ENCODE peak calls at places on chromosome 4, in six cellular contexts. One of them, this sample, is unnamed.

GRCh38 chr4:95255396-95256107 is 293.2 kb downstream of the UNC5C start:
- DNase-seq in SK-N-SH: no peak
- DNase-seq in A549: no peak
- DNase-seq in IMR-90: peak; percentile 77
- DNase-seq in H1: no peak
- DNase-seq in HCT116: no peak
- DNase-seq in this sample: no peak

GRCh38 chr4:22179124-22179874 is 230.7 kb upstream of the KCNIP4 start:
- DNase-seq in SK-N-SH: no peak
- DNase-seq in A549: no peak
- DNase-seq in IMR-90: peak; percentile 77
- DNase-seq in H1: no peak
- DNase-seq in HCT116: no peak
- DNase-seq in this sample: no peak

GRCh38 chr4:154332681-154333421 is 158.7 kb downstream of the DCHS2 start:
- DNase-seq in SK-N-SH: peak; percentile 43
- DNase-seq in A549: no peak
- DNase-seq in IMR-90: peak; percentile 2
- DNase-seq in H1: peak; percentile 53
- DNase-seq in HCT116: no peak
- DNase-seq in this sample: peak; percentile 11

GRCh38 chr4:20520901-20521300 is 179.4 kb upstream of the PACRGL start:
- DNase-seq in SK-N-SH: peak; percentile 8
- DNase-seq in A549: no peak
- DNase-seq in IMR-90: peak; percentile 62
- DNase-seq in H1: no peak
- DNase-seq in HCT116: no peak
- DNase-seq in this sample: no peak

GRCh38 chr4:157075401-157075800 is 549 bp upstream of the GLRB start:
- DNase-seq in SK-N-SH: no peak
- DNase-seq in A549: no peak
- DNase-seq in IMR-90: no peak
- DNase-seq in H1: no peak
- DNase-seq in HCT116: no peak
- DNase-seq in this sample: no peak

GRCh38 chr4:183801460-183802168 is 103.5 kb upstream of the STOX2 start:
- DNase-seq in SK-N-SH: no peak
- DNase-seq in A549: no peak
- DNase-seq in IMR-90: no peak
- DNase-seq in H1: no peak
- DNase-seq in HCT116: no peak
- DNase-seq in this sample: no peak

GRCh38 chr4:42397635-42398447 is 553 bp downstream of the SHISA3 start:
- DNase-seq in SK-N-SH: peak; percentile 81
- DNase-seq in A549: no peak
- DNase-seq in IMR-90: peak; percentile 12
- DNase-seq in H1: peak; percentile 77
- DNase-seq in HCT116: no peak
- DNase-seq in this sample: no peak

GRCh38 chr4:960736-961650 is 12.4 kb downstream of the DGKQ start:
- DNase-seq in SK-N-SH: peak; percentile 29
- DNase-seq in A549: no peak
- DNase-seq in IMR-90: no peak
- DNase-seq in H1: no peak
- DNase-seq in HCT116: no peak
- DNase-seq in this sample: no peak

GRCh38 chr4:169745291-169745690 is 12.5 kb downstream of the HPF1 start:
- DNase-seq in SK-N-SH: no peak
- DNase-seq in A549: no peak
- DNase-seq in IMR-90: peak; percentile 65
- DNase-seq in H1: no peak
- DNase-seq in HCT116: no peak
- DNase-seq in this sample: no peak

GRCh38 chr4:37816006-37816405 is 10.5 kb upstream of the PGM2 start:
- DNase-seq in SK-N-SH: no peak
- DNase-seq in A549: no peak
- DNase-seq in IMR-90: no peak
- DNase-seq in H1: no peak
- DNase-seq in HCT116: no peak
- DNase-seq in this sample: no peak

GRCh38 chr4:105548483-105548882 is 3.9 kb upstream of the ARHGEF38 start:
- DNase-seq in SK-N-SH: no peak
- DNase-seq in A549: no peak
- DNase-seq in IMR-90: no peak
- DNase-seq in H1: no peak
- DNase-seq in HCT116: no peak
- DNase-seq in this sample: no peak

GRCh38 chr4:3677671-3678070 is 88.5 kb upstream of the ADRA2C start:
- DNase-seq in SK-N-SH: no peak
- DNase-seq in A549: no peak
- DNase-seq in IMR-90: no peak
- DNase-seq in H1: no peak
- DNase-seq in HCT116: no peak
- DNase-seq in this sample: no peak

GRCh38 chr4:167873536-167873935 is 218.8 kb upstream of the ANXA10 start:
- DNase-seq in SK-N-SH: no peak
- DNase-seq in A549: no peak
- DNase-seq in IMR-90: no peak
- DNase-seq in H1: no peak
- DNase-seq in HCT116: no peak
- DNase-seq in this sample: no peak
- H3K27ac ChIP-seq in SK-N-SH: no peak overlapping the region
- H3K27ac ChIP-seq in A549: no peak overlapping the region
- H3K27ac ChIP-seq in IMR-90: no peak overlapping the region
- H3K27ac ChIP-seq in H1: no peak overlapping the region
- H3K27ac ChIP-seq in HCT116: no peak overlapping the region
- H3K27ac ChIP-seq in this sample: no peak overlapping the region

DNA sequence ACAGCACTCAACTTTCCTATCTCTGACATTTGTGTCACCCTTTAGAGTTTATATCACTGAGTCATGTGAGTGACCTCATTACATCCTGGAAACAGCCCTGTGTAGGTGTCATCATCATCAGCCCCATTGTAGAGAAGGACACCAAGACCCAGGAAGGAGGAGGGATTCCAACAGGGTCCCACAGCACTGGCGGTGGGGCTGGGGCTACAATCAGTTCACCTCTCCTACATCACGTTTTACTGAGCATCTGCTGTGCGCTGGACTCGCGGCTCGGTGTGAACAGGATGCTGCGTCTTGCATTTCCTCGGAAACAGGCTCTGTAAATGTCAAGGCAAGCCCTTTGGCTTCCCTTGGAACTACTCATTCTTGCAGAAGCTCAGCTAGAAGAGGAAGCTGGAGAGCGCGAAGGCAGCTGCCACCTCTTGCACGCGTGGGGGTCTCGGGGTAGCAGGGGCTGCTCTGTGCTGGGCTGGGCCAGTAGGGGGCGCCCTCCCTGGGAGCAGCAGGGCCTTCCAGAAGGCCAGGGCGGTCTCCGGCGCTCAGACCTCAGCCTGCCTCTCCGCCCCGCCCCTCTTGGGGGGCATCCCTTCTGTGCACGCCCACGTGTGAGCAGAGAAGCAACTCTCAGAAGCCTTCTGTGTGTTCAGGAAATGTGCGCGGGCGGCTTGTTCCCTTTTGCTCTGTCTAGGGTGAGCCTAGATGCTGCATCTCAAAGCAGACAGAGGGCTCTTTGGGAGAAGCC is 29.0 kb downstream of the REELD1 start:
- DNase-seq in SK-N-SH: no peak
- DNase-seq in A549: no peak
- DNase-seq in IMR-90: peak; percentile 37
- DNase-seq in H1: peak; percentile 90
- DNase-seq in HCT116: no peak
- DNase-seq in this sample: peak; percentile 45
- TF ChIP-seq RAD21 in SK-N-SH: no peak
- TF ChIP-seq RAD21 in A549: no peak
- TF ChIP-seq RAD21 in IMR-90: no peak
- TF ChIP-seq RAD21 in H1: peak; percentile 57
- TF ChIP-seq RAD21 in HCT116: no peak
- TF ChIP-seq RAD21 in this sample: peak; percentile 27

DNA sequence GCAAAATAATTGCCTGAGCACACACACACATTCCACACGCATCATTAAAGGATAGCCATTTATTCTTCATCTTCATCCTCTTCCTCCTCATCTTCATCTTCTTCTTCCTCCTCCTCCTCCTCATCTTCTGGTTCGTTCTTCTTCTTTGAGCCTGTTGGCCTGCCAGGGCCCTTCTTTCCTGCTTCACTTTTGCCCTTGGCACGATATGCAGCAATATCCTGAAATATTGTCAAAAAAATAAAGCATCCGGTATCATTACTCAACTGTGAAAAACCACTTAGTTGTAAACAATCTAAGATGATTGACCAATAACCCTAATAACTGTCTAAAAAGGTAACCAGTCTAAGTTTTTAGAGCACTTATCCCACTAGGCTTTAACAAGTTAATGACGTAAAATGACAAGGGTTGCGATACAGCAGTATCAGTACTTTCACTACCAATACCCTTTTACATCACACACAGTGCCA is 2.1 kb downstream of the HMGB2 start:
- DNase-seq in SK-N-SH: no peak
- DNase-seq in A549: no peak
- DNase-seq in IMR-90: peak; percentile 16
- DNase-seq in H1: no peak
- DNase-seq in HCT116: no peak
- DNase-seq in this sample: no peak
- H3K27ac ChIP-seq in SK-N-SH: peak overlapping the region; percentile 98
- H3K27ac ChIP-seq in A549: no peak overlapping the region
- H3K27ac ChIP-seq in IMR-90: no peak overlapping the region
- H3K27ac ChIP-seq in H1: no peak overlapping the region
- H3K27ac ChIP-seq in HCT116: no peak overlapping the region
- H3K27ac ChIP-seq in this sample: peak overlapping the region; percentile 100

GRCh38 chr4:128521634-128522253 is 234.1 kb upstream of the PGRMC2 start:
- DNase-seq in SK-N-SH: no peak
- DNase-seq in A549: peak; percentile 33
- DNase-seq in IMR-90: peak; percentile 59
- DNase-seq in H1: no peak
- DNase-seq in HCT116: no peak
- DNase-seq in this sample: no peak
- TF ChIP-seq RAD21 in SK-N-SH: no peak
- TF ChIP-seq RAD21 in A549: no peak
- TF ChIP-seq RAD21 in IMR-90: no peak
- TF ChIP-seq RAD21 in H1: no peak
- TF ChIP-seq RAD21 in HCT116: no peak
- TF ChIP-seq RAD21 in this sample: no peak

GRCh38 chr4:80422727-80423404 is 87.3 kb downstream of the CFAP299 start:
- DNase-seq in SK-N-SH: no peak
- DNase-seq in A549: no peak
- DNase-seq in IMR-90: no peak
- DNase-seq in H1: no peak
- DNase-seq in HCT116: no peak
- DNase-seq in this sample: no peak

GRCh38 chr4:80423553-80424224 is 88.2 kb downstream of the CFAP299 start:
- DNase-seq in SK-N-SH: no peak
- DNase-seq in A549: no peak
- DNase-seq in IMR-90: peak; percentile 19
- DNase-seq in H1: no peak
- DNase-seq in HCT116: no peak
- DNase-seq in this sample: no peak

GRCh38 chr4:80417019-80417418 is 81.5 kb downstream of the CFAP299 start:
- DNase-seq in SK-N-SH: no peak
- DNase-seq in A549: no peak
- DNase-seq in IMR-90: no peak
- DNase-seq in H1: no peak
- DNase-seq in HCT116: no peak
- DNase-seq in this sample: no peak

GRCh38 chr4:80420638-80421037 is 85.1 kb downstream of the CFAP299 start:
- DNase-seq in SK-N-SH: no peak
- DNase-seq in A549: no peak
- DNase-seq in IMR-90: no peak
- DNase-seq in H1: no peak
- DNase-seq in HCT116: no peak
- DNase-seq in this sample: no peak

DNA sequence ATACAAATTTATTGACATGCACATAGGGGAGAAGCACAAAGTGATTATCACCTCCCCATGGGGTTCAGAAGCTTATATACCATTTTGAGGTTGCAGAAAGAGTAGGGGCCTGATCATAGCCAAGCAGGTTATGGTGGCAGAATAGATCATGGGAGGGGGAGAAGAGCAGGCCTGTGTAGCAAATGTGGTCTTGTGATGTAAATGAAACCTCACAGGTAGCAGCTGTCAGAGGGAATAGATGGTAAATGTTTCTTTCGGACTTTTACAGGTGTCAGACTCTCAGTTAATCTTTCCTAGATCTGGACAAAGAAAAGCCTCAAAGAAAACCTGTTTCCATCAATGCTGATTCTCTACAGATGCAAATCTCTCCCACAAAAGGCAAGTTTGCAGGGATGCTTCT is 84.4 kb downstream of the CFAP299 start:
- DNase-seq in SK-N-SH: no peak
- DNase-seq in A549: no peak
- DNase-seq in IMR-90: no peak
- DNase-seq in H1: no peak
- DNase-seq in HCT116: no peak
- DNase-seq in this sample: no peak
- H3K27ac ChIP-seq in SK-N-SH: no peak overlapping the region
- H3K27ac ChIP-seq in A549: no peak overlapping the region
- H3K27ac ChIP-seq in IMR-90: no peak overlapping the region
- H3K27ac ChIP-seq in H1: no peak overlapping the region
- H3K27ac ChIP-seq in HCT116: no peak overlapping the region
- H3K27ac ChIP-seq in this sample: no peak overlapping the region

GRCh38 chr4:142718981-142719380 is 127.1 kb downstream of the INPP4B start:
- DNase-seq in SK-N-SH: no peak
- DNase-seq in A549: no peak
- DNase-seq in IMR-90: no peak
- DNase-seq in H1: no peak
- DNase-seq in HCT116: no peak
- DNase-seq in this sample: no peak

GRCh38 chr4:142708231-142708630 is 137.9 kb downstream of the INPP4B start:
- DNase-seq in SK-N-SH: no peak
- DNase-seq in A549: no peak
- DNase-seq in IMR-90: no peak
- DNase-seq in H1: no peak
- DNase-seq in HCT116: no peak
- DNase-seq in this sample: no peak

GRCh38 chr4:142715727-142716126 is 130.4 kb downstream of the INPP4B start:
- DNase-seq in SK-N-SH: no peak
- DNase-seq in A549: no peak
- DNase-seq in IMR-90: no peak
- DNase-seq in H1: no peak
- DNase-seq in HCT116: no peak
- DNase-seq in this sample: no peak

GRCh38 chr4:142713282-142714030 is 132.6 kb downstream of the INPP4B start:
- DNase-seq in SK-N-SH: no peak
- DNase-seq in A549: no peak
- DNase-seq in IMR-90: no peak
- DNase-seq in H1: no peak
- DNase-seq in HCT116: no peak
- DNase-seq in this sample: no peak
- TF ChIP-seq RAD21 in SK-N-SH: no peak
- TF ChIP-seq RAD21 in A549: no peak
- TF ChIP-seq RAD21 in IMR-90: no peak
- TF ChIP-seq RAD21 in H1: no peak
- TF ChIP-seq RAD21 in HCT116: no peak
- TF ChIP-seq RAD21 in this sample: no peak

GRCh38 chr4:128525387-128525786 is 237.8 kb upstream of the PGRMC2 start:
- DNase-seq in SK-N-SH: no peak
- DNase-seq in A549: no peak
- DNase-seq in IMR-90: peak; percentile 49
- DNase-seq in H1: no peak
- DNase-seq in HCT116: no peak
- DNase-seq in this sample: no peak
- H3K27ac ChIP-seq in SK-N-SH: no peak overlapping the region
- H3K27ac ChIP-seq in A549: peak overlapping the region; percentile 99
- H3K27ac ChIP-seq in IMR-90: peak overlapping the region; percentile 62
- H3K27ac ChIP-seq in H1: peak overlapping the region; percentile 4
- H3K27ac ChIP-seq in HCT116: no peak overlapping the region
- H3K27ac ChIP-seq in this sample: no peak overlapping the region